ENCODE peak calls at places on chromosome 22, in four cellular contexts. B is right lobe of liver, T is HCT116, Z is A549. P is an unnamed sample.

GRCh38 chr22:46293591-46294260 is 2.9 kb upstream of the GTSE1 start:
- DNase-seq in Z (no peak), T (no peak), B (no peak), P (no peak)

GRCh38 chr22:16970446-16970845 is 37.6 kb downstream of the GAB4 start:
- DNase-seq in Z (no peak), T (no peak), B (no peak), P (no peak)

GRCh38 chr22:17797721-17798559 is 23.7 kb upstream of the BID start:
- DNase-seq in T (no peak), Z (no peak), B (no peak), P (no peak)

GRCh38 chr22:33073989-33074391 is 15.8 kb upstream of the SYN3 start:
- DNase-seq in T (no peak), Z (peak), B (no peak), P (peak)

GRCh38 chr22:37462983-37463382 is 23.2 kb downstream of the MFNG start:
- DNase-seq in T (no peak), Z (no peak), B (no peak), P (no peak)

GRCh38 chr22:46090631-46091201 is 59.6 kb upstream of the PPARA start:
- DNase-seq in B (no peak), T (no peak), Z (no peak), P (no peak)

GRCh38 chr22:27686534-27686933 is 115.0 kb downstream of the MN1 start:
- DNase-seq in T (peak), Z (peak), B (no peak), P (peak)

GRCh38 chr22:37639070-37639760 is at the start of gene SH3BP1:
- DNase-seq in T (no peak), B (peak), Z (no peak), P (no peak)

GRCh38 chr22:19723990-19724827 is 870 bp downstream of the GP1BB start:
- DNase-seq in B (no peak), Z (peak), T (no peak), P (no peak)

GRCh38 chr22:17514092-17514491 is 49.2 kb upstream of the SLC25A18 start:
- DNase-seq in Z (no peak), B (no peak), T (no peak), P (no peak)

GRCh38 chr22:25881353-25881752 is 139.4 kb downstream of the MYO18B start:
- DNase-seq in B (no peak), Z (no peak), T (no peak), P (no peak)

GRCh38 chr22:42780070-42780540 is 59.4 kb upstream of the A4GALT start:
- DNase-seq in B (peak), Z (peak), T (peak), P (peak)

GRCh38 chr22:30694638-30695350 is at the start of gene OSBP2:
- DNase-seq in T (no peak), Z (peak), B (peak), P (no peak)

GRCh38 chr22:31394326-31394725 is 5.1 kb upstream of the DRG1 start:
- DNase-seq in B (no peak), Z (no peak), T (no peak), P (no peak)

GRCh38 chr22:18136563-18137320 is 13.2 kb upstream of the USP18 start:
- DNase-seq in Z (no peak), B (no peak), T (no peak), P (no peak)

GRCh38 chr22:28005513-28005912 is 86.5 kb upstream of the PITPNB start:
- DNase-seq in B (no peak), Z (no peak), T (no peak), P (no peak)

GRCh38 chr22:23509571-23510302 is 70.4 kb downstream of the IGLL1 start:
- DNase-seq in B (no peak), T (no peak), Z (no peak), P (no peak)

GRCh38 chr22:47053865-47054185 is 291.4 kb downstream of the TBC1D22A start:
- DNase-seq in B (no peak), T (no peak), Z (no peak), P (peak)

GRCh38 chr22:24409707-24410106 is 17.7 kb upstream of the ADORA2A start:
- DNase-seq in Z (no peak), B (no peak), T (no peak), P (no peak)

GRCh38 chr22:23251445-23252093 is 71.3 kb downstream of the BCR start:
- DNase-seq in Z (peak), T (peak), B (no peak), P (peak)

GRCh38 chr22:38072322-38073149 is 11.4 kb downstream of the SLC16A8 start:
- DNase-seq in B (no peak), Z (no peak), T (no peak), P (no peak)

GRCh38 chr22:46586123-46586519 is 34.1 kb upstream of the GRAMD4 start:
- DNase-seq in B (no peak), Z (no peak), T (no peak), P (no peak)

GRCh38 chr22:50260801-50261614 is 475 bp downstream of the MAPK12 start:
- DNase-seq in B (no peak), T (no peak), Z (peak), P (no peak)
- TF ChIP-seq POLR2A in B (no peak), T (no peak), Z (peak), P (no peak)

GRCh38 chr22:48144318-48144717 is 1381.9 kb downstream of the TBC1D22A start:
- DNase-seq in Z (no peak), T (no peak), B (no peak), P (no peak)
- TF ChIP-seq POLR2A in Z (no peak), T (no peak), B (no peak), P (no peak)

GRCh38 chr22:40966683-40967082 is 15.5 kb downstream of the RBX1 start:
- DNase-seq in B (no peak), T (no peak), Z (no peak), P (no peak)
- TF ChIP-seq POLR2A in B (no peak), T (no peak), Z (no peak), P (no peak)

DNA sequence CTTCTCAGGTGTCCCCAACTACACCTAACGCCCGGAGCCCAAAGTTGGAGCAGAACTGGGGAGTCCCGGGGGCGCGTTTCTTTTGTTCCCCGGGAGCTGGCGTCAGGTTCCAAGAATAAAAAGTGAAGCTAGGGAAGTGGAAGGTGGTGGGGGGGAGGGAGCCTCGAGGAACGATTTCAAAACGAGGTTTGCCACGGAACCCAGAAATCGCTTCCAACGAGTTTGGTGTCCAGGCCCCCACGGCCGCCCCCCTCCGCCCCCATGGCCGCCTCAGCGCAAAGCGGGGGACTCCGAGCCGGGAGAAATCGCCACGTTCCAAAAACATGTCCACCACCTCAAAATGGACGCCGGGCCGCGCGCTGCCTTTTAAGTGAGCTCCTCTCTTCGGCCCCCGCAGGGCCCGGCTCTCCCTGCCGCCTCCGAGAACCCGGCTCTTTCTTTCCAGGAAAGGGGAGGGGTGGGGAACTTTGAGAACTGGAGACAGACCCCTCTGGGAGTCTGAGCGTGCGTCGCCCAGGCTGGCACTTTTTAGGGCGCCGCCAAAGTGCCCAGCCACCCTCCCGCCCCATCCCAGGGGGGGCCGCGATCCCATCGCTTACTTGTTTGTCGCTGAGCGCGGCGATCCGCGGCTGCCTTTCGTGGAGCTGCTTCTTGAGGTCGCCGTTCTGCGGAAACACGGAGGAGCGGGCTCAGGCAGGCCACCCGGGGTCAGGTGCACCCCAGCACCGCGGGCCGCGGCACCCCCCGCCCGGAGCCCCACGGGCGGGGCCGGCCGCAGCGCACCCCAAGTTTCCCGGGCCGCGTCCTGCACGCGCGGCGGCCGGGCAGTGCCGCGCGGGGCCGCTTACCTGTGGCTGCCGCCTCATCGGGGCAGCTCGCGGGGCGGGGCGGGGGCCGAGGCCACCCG is 1.6 kb downstream of the PHF21B start:
- DNase-seq in B (no peak), T (no peak), Z (peak), P (no peak)
- TF ChIP-seq POLR2A in B (no peak), T (no peak), Z (no peak), P (no peak)

DNA sequence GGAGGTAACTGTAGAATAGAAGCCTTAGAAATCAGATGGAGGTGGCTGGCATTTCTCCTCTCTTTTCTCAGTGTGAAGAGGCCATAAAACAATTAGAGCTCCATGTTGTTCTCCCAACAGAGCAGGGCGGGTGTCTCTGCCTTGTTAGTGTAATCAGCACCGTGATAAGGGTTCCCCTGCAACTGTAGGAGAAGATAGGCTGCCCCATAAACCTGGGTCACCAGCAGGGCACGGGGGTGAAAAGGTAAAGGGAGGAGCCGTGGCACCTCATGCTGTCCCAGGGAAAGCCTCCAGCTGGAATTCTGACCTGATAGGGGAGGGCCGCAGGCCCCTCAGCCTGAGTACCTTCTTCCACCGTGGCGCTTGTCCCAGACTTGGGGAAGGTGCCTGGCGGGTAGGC is 68.7 kb downstream of the ISX start:
- DNase-seq in Z (no peak), B (no peak), T (no peak), P (no peak)
- TF ChIP-seq POLR2A in Z (no peak), B (no peak), T (no peak), P (no peak)

GRCh38 chr22:29298641-29299040 is 7.8 kb upstream of the GAS2L1 start:
- DNase-seq in T (no peak), B (peak), Z (no peak), P (no peak)

GRCh38 chr22:29300467-29300806 is 6.0 kb upstream of the GAS2L1 start:
- DNase-seq in B (no peak), Z (no peak), T (no peak), P (no peak)

GRCh38 chr22:29301716-29302401 is 4.6 kb upstream of the GAS2L1 start:
- DNase-seq in Z (no peak), T (no peak), B (no peak), P (no peak)

GRCh38 chr22:29300807-29301601 is 5.4 kb upstream of the GAS2L1 start:
- DNase-seq in T (no peak), Z (no peak), B (peak), P (no peak)

GRCh38 chr22:29299136-29299900 is 7.1 kb upstream of the GAS2L1 start:
- DNase-seq in Z (no peak), T (no peak), B (no peak), P (no peak)
- TF ChIP-seq POLR2A in Z (no peak), T (no peak), B (no peak), P (no peak)

GRCh38 chr22:35301370-35301874 is 1.7 kb downstream of the TOM1 start:
- DNase-seq in Z (peak), B (peak), T (no peak), P (no peak)
- TF ChIP-seq POLR2A in Z (no peak), B (peak), T (no peak), P (no peak)

GRCh38 chr22:44023404-44024287 is 456 bp upstream of the PARVB start:
- DNase-seq in B (peak), T (no peak), Z (peak), P (no peak)
- TF ChIP-seq POLR2A in B (no peak), T (no peak), Z (peak), P (no peak)

P was measured in H54.